ENCODE peak calls at places on chromosomes 16 and 17, in five cellular contexts. T is CD8-positive, alpha-beta memory T cell; J is choroid plexus epithelial cell; G is left ventricle myocardium inferior; H is NB4. Q is an unnamed sample.

GRCh38 chr17:78840530-78840779 is 159 bp downstream of the USP36 start:
- DNase-seq in G (no peak), H (no peak), J (no peak), T (no peak), Q (no peak)

GRCh38 chr17:77363821-77364361 is 223.1 kb downstream of the SEC14L1 start:
- DNase-seq in T (no peak), H (peak), J (no peak), G (peak), Q (peak)

GRCh38 chr16:48161906-48162305 is 6.1 kb upstream of the ABCC12 start:
- DNase-seq in G (no peak), T (no peak), H (peak), J (no peak), Q (no peak)

GRCh38 chr17:46782250-46782953 is 36.1 kb downstream of the WNT3 start:
- DNase-seq in J (peak), H (peak), G (no peak), T (no peak), Q (no peak)

GRCh38 chr16:908526-909155 is 62.1 kb downstream of the LMF1 start:
- DNase-seq in G (no peak), H (no peak), J (no peak), T (no peak), Q (no peak)

GRCh38 chr16:53504665-53505064 is 1.7 kb upstream of the AKTIP start:
- DNase-seq in T (no peak), H (peak), G (no peak), J (peak), Q (no peak)

GRCh38 chr17:27424516-27424915 is 31.7 kb upstream of the KSR1 start:
- DNase-seq in H (no peak), J (no peak), T (no peak), G (no peak), Q (no peak)

GRCh38 chr16:684961-685696 is 995 bp upstream of the JMJD8 start:
- DNase-seq in G (no peak), T (no peak), H (peak), J (no peak), Q (peak)

GRCh38 chr17:40417609-40418427 is at the start of gene TOP2A:
- DNase-seq in H (peak), T (peak), J (peak), G (peak), Q (peak)

GRCh38 chr16:12437761-12438440 is 365.8 kb downstream of the CPPED1 start:
- DNase-seq in G (no peak), T (no peak), J (no peak), H (no peak), Q (no peak)

GRCh38 chr17:20908373-20909273 is 134.2 kb downstream of the USP22 start:
- DNase-seq in G (peak), H (peak), T (peak), J (peak), Q (peak)

GRCh38 chr16:11632455-11632921 is 35.8 kb upstream of the SNN start:
- DNase-seq in J (peak), G (peak), H (no peak), T (no peak), Q (peak)

GRCh38 chr16:71648921-71649320 is 22.9 kb downstream of the MARVELD3 start:
- DNase-seq in T (no peak), J (peak), G (no peak), H (peak), Q (no peak)

GRCh38 chr17:79950711-79951110 is 85.0 kb downstream of the TBC1D16 start:
- DNase-seq in J (no peak), H (no peak), G (no peak), T (no peak), Q (peak)

GRCh38 chr17:17130077-17130844 is 75.9 kb downstream of the PLD6 start:
- DNase-seq in G (no peak), J (no peak), H (no peak), T (no peak), Q (no peak)

GRCh38 chr16:49365711-49366509 is 7.7 kb upstream of the C16orf78 start:
- DNase-seq in G (no peak), T (no peak), J (no peak), H (no peak), Q (no peak)

GRCh38 chr16:30184430-30185140 is 1.2 kb downstream of the CORO1A start:
- DNase-seq in H (peak), G (peak), J (peak), T (peak), Q (peak)

GRCh38 chr16:30395155-30395991 is at the start of gene ZNF48:
- DNase-seq in H (peak), J (peak), T (peak), G (peak), Q (peak)

GRCh38 chr17:8359769-8360168 is 16.7 kb downstream of the KRABD2 start:
- DNase-seq in J (peak), G (no peak), H (no peak), T (no peak), Q (no peak)

GRCh38 chr17:74303300-74303699 is 22.7 kb upstream of the KIF19 start:
- DNase-seq in H (peak), T (no peak), J (no peak), G (no peak), Q (no peak)

GRCh38 chr17:3282901-3283300 is 15.3 kb downstream of the OR3A1 start:
- DNase-seq in H (no peak), J (no peak), G (no peak), T (no peak), Q (no peak)

DNA sequence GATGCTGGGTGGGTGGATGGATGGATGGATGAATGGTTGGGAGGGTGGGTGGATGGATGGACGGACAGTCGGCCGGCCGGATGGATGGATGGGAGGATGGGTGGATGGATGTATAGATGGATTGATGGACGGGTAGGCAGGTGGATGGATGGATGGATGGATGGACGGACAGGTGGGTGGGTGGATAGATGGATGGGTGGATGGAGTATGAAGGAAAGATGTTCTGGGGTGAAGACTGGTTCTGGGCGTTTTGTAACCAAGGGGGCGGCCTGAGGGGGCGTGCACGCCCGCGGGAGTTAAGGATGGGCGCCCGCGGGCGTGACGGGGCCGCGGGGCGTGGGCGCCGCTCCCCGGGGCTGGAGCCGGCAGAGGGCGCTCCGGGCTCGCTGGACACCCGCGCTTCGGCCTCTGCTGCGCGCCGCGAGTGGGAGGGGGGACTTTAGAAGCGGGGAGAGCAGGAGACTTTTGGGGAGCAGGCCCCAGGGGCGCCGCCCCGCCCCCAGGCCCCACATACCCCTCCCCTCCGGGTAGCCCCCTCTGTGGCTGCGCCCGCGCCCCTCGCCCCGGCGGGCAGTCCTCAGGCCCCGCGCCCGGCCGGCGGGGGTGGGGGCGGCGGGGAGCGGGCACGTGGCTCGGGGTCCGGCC is at the start of gene NECAB2:
- DNase-seq in H (peak), T (no peak), J (peak), G (peak), Q (no peak)
- H3K4me3 ChIP-seq in H (no peak), T (no peak), J (peak), G (peak), Q (peak)

GRCh38 chr17:65057520-65058075 is 1.1 kb upstream of the GNA13 start:
- DNase-seq in G (peak), J (peak), H (no peak), T (no peak), Q (peak)
- H3K4me3 ChIP-seq in G (peak), J (no peak), H (no peak), T (peak), Q (peak)

DNA sequence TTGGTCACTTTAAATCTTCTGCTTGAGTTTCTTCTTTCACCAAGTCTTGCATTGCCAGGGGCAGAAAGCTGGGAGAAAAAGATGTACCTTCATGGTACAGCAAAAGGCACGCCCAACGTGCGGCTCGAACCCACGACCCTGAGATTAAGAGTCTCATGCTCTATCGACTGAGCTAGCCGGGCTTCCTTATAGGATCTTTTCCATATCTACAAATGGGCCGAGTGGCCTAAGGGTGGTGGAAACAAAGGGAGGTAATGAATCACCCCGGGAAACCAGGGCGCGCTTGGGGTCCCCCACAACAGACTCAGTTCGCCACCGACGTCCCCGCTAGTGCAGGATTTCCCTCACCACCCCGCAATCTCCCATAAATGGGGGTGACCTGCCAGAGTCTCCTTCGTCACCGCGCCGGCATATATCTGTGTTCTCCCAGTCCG is 7.5 kb upstream of the OR1F1 start:
- DNase-seq in H (no peak), J (no peak), T (no peak), G (no peak), Q (peak)
- H3K4me3 ChIP-seq in H (no peak), J (no peak), T (no peak), G (no peak), Q (no peak)

GRCh38 chr17:45313927-45314760 is 2.7 kb downstream of the MAP3K14 start:
- DNase-seq in J (no peak), T (no peak), H (no peak), G (no peak), Q (no peak)

GRCh38 chr17:45313419-45313771 is 3.4 kb downstream of the MAP3K14 start:
- DNase-seq in G (no peak), J (no peak), T (no peak), H (no peak), Q (no peak)

GRCh38 chr17:45311762-45312476 is 4.9 kb downstream of the MAP3K14 start:
- DNase-seq in H (no peak), J (peak), G (peak), T (peak), Q (peak)

GRCh38 chr17:45311406-45311761 is 5.4 kb downstream of the MAP3K14 start:
- DNase-seq in J (no peak), G (no peak), T (no peak), H (no peak), Q (no peak)

DNA sequence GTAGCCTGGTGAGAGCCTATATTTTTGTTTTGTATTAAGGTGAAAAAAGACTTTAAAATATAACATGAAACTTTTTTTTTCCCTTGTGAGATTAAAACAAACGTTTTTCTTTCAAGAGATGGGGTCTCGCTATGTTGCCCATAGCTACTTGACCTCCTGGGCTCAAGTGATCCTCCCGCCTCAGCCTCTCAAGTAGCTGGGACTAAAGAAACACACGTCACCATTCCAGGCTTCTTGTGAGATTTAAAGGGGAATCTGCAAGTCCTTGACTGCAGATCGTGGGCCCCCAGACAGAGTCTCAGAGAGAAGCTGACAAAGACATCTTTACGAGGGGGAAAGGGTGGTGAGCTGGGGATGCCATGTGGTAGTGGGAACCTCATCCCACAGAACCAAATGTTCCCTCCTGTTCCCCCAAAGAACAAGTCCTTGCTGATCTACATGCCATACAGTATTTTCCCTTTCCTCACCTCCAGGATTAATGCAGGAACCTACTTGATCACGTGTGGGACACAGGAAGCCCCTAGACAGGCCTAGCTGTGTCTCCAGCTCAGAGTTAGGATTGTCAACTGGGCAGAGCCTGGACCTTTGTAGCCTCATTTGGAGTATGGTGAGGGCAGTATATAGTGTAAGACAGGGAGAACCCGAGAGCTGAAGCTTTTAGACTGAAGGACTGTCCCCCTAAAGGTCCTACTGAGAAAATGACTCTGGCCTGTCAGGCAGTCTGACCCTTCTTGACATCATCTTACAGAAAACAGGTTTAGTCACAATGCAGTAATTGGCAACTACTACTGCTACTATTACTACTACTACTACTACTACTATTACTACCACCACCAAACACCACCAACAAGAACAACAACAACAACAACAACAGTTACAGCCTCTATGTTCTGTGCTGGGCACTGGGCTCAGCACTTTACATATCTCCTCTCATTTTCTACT is 4.1 kb downstream of the MAP3K14 start:
- DNase-seq in G (no peak), T (no peak), H (no peak), J (no peak), Q (no peak)
- H3K4me3 ChIP-seq in G (peak), T (peak), H (no peak), J (peak), Q (peak)

GRCh38 chr17:31560836-31561235 is 169.4 kb downstream of the RAB11FIP4 start:
- DNase-seq in H (no peak), J (no peak), T (no peak), G (no peak), Q (no peak)
- H3K4me3 ChIP-seq in H (peak), J (peak), T (no peak), G (peak), Q (peak)

GRCh38 chr17:82978354-82978753 is 101.1 kb upstream of the METRNL start:
- DNase-seq in G (no peak), H (no peak), T (no peak), J (no peak), Q (no peak)
- H3K4me3 ChIP-seq in G (no peak), H (no peak), T (no peak), J (no peak), Q (no peak)

GRCh38 chr17:59785091-59785799 is 77.8 kb downstream of the VMP1 start:
- DNase-seq in G (no peak), T (no peak), J (peak), H (peak), Q (no peak)

GRCh38 chr17:59786536-59787319 is 79.3 kb downstream of the VMP1 start:
- DNase-seq in G (no peak), J (peak), T (peak), H (peak), Q (peak)

GRCh38 chr17:59783221-59784016 is 76.0 kb downstream of the VMP1 start:
- DNase-seq in H (peak), T (no peak), G (no peak), J (peak), Q (no peak)

GRCh38 chr17:59790936-59791335 is 83.5 kb downstream of the VMP1 start:
- DNase-seq in H (peak), T (no peak), G (no peak), J (no peak), Q (no peak)

DNA sequence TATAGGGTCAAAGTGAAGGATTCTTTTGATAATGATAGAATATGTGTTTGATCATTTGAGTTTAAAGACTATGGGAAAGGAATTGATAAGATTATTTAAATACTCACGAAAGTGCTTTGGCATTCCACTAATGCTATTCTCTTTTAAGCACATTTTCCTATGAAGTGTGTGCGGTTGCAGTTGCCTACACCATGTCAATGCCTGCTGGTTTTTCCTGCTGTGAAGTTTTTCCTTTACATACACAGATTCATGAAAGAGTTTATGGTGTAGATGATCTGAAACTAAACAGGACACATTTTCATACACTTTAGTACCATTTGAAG is 78.7 kb downstream of the VMP1 start:
- DNase-seq in T (no peak), G (no peak), H (no peak), J (no peak), Q (no peak)
- H3K4me3 ChIP-seq in T (peak), G (peak), H (peak), J (no peak), Q (peak)

DNA sequence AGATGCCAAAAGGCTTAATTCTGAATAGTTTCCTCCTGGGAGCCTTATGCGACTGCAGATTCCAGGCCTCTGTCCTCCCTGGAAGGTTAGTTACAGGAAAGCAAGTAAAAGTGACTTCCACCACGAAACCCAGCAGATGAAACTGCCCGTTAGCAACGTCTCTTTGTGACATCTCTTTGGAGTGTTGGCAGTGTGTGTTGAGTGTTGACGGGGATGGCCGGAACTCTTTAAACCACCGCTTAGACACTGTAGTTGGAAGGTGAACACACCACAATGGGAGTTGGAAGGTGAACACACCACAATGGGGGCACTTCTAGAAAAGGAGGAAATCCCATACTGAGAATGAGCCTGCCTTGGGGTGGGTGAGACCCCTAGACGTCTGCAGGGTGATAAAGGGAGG is 858 bp downstream of the SKAP1 start:
- DNase-seq in J (no peak), G (no peak), H (no peak), T (no peak), Q (no peak)
- H3K4me3 ChIP-seq in J (no peak), G (no peak), H (no peak), T (peak), Q (no peak)

GRCh38 chr17:44826123-44826790 is 3.8 kb downstream of the GJC1 start:
- DNase-seq in T (no peak), H (no peak), G (no peak), J (no peak), Q (peak)

GRCh38 chr17:44830359-44831269 is 527 bp upstream of the GJC1 start:
- DNase-seq in H (no peak), G (no peak), T (no peak), J (peak), Q (peak)

GRCh38 chr17:44829558-44830358 is at the start of gene GJC1:
- DNase-seq in J (no peak), H (peak), G (peak), T (no peak), Q (peak)

GRCh38 chr17:44828919-44829557 is 1.0 kb downstream of the GJC1 start:
- DNase-seq in T (no peak), H (peak), J (peak), G (no peak), Q (no peak)

DNA sequence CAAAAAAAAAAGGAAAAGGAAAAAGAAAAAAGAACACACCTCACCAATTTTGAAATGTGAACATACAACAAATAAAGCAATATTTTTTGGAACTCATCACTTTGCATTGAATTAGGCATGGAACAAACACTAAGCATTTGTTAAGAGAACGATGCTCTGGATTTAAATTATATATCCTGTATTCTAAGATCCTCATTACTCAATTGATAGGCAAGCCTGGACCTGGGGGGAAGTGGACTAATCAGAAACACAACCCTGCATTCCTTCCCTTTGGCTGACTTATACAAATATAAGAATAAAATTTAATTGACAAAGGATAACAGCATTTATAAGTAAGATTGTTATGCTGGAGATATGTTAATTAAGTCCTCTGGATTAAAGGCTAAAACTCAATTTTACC is 2.2 kb downstream of the GJC1 start:
- DNase-seq in G (no peak), J (no peak), H (no peak), T (no peak), Q (no peak)
- H3K4me3 ChIP-seq in G (peak), J (no peak), H (no peak), T (no peak), Q (peak)